ENCODE peak calls at places on chromosomes 1 and 21, in ten cellular contexts. V is MM.1S; X is CD8-positive, alpha-beta T cell; E is brain microvascular endothelial cell; M is esophagus squamous epithelium; N is IMR-90; S is endodermal cell; I is upper lobe of right lung; K is epithelial cell of esophagus; A is ovary. D is an unnamed sample.

GRCh38 chr1:209105769-209106168 is 477.7 kb upstream of the CAMK1G start:
- DNase-seq in X (no peak), K (no peak), M (no peak), E (no peak), N (no peak), I (no peak), S (no peak), A (no peak), V (no peak), D (no peak)

GRCh38 chr1:4303303-4303702 is 351.1 kb upstream of the AJAP1 start:
- DNase-seq in M (no peak), V (no peak), X (no peak), I (peak; percentile 42), E (no peak), K (no peak), A (no peak), N (no peak), S (no peak), D (no peak)

GRCh38 chr1:26789953-26790352 is 2.2 kb downstream of the PIGV start:
- DNase-seq in K (no peak), M (no peak), V (no peak), E (no peak), I (no peak), X (no peak), A (no peak), N (no peak), S (no peak), D (no peak)

GRCh38 chr21:43025636-43026180 is 49.9 kb downstream of the CBS start:
- DNase-seq in E (peak; percentile 59), S (no peak), K (no peak), A (no peak), N (peak; percentile 85), I (peak; percentile 5), V (no peak), X (no peak), M (no peak), D (peak; percentile 43)

GRCh38 chr21:35256468-35256988 is 207.4 kb upstream of the RUNX1 start:
- DNase-seq in K (peak; percentile 95), S (peak; percentile 57), M (no peak), X (no peak), V (no peak), N (peak; percentile 100), I (peak; percentile 87), A (peak; percentile 79), E (peak; percentile 100), D (peak; percentile 97)

GRCh38 chr1:116115476-116115875 is 4.3 kb downstream of the MAB21L3 start:
- DNase-seq in A (no peak), V (no peak), M (no peak), N (peak; percentile 75), E (peak; percentile 83), K (peak; percentile 85), S (no peak), X (no peak), I (no peak), D (peak; percentile 91)

GRCh38 chr1:68379085-68379478 is 70.7 kb downstream of the RPE65 start:
- DNase-seq in N (no peak), X (no peak), K (peak; percentile 42), I (no peak), E (no peak), S (no peak), M (no peak), A (no peak), V (no peak), D (peak; percentile 60)

GRCh38 chr1:65792671-65793358 is at the start of gene PDE4B:
- DNase-seq in K (no peak), E (peak; percentile 3), N (peak; percentile 40), A (no peak), X (no peak), V (no peak), M (no peak), S (peak; percentile 83), I (peak; percentile 70), D (peak; percentile 63)

GRCh38 chr1:160376525-160377131 is 9.8 kb downstream of the NHLH1 start:
- DNase-seq in A (no peak), N (peak; percentile 72), M (no peak), K (peak; percentile 73), X (peak; percentile 53), S (peak; percentile 78), I (no peak), E (peak; percentile 42), V (peak; percentile 51), D (peak; percentile 79)

GRCh38 chr1:244210884-244211558 is 159.9 kb downstream of the ZBTB18 start:
- DNase-seq in E (no peak), N (no peak), I (no peak), K (peak; percentile 12), M (no peak), X (no peak), A (no peak), V (no peak), S (peak; percentile 91), D (no peak)
- TF ChIP-seq CTCF in E (peak; percentile 60), N (no peak), I (peak; percentile 34), K (peak; percentile 50), M (no peak), X (no peak), A (no peak), V (no peak), S (peak; percentile 85), D (no peak)

DNA sequence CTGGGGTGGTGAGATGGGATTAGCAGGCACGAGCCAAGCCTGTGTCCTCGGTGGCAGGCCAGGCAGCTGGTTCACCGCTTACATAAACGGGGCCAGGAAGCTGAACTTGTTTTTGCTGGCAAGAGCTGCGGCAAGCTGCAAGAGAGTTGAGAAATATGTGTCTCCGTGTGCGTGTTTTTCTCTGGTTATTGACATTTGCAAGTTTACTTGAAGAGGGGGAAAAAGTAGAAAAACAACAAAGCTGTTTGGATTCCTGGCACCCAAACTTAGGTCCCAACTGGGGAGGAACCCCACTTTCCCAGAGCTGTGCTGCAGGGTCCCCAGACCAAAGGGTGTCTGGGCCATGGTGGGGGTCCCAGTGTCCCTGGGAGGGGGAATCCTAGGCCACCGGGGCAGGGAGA is 14.5 kb downstream of the IL6R start:
- DNase-seq in M (peak; percentile 33), X (peak; percentile 76), E (peak; percentile 86), I (peak; percentile 90), K (peak; percentile 91), A (peak; percentile 87), N (peak; percentile 95), V (peak; percentile 91), S (peak; percentile 47), D (peak; percentile 94)
- H3K4me3 ChIP-seq in M (peak overlapping the region; percentile 21), X (peak overlapping the region; percentile 39), E (no peak overlapping the region), I (peak overlapping the region; percentile 25), K (peak overlapping the region; percentile 10), A (peak overlapping the region; percentile 15), N (no peak overlapping the region), V (peak overlapping the region; percentile 20), S (no peak overlapping the region), D (no peak overlapping the region)

DNA sequence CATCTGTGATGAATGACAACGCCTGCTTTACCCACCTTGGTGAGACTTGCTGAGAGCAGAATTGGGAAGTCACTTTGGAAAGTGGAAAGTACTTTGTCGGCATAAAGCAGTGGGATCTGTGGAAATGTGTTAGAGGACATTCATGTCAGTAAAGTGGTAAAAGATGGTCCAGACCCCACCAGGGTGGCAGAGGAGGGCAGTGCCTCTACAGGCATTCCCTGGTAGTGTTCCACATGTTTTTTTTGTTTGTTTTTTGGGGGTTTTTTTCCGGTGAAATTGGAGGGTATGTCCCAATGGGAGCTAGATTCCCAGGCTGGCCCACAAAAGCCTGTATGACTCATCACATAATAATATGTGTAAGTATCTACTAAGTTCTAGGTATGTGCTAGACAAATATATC is 80.6 kb downstream of the ELAVL4 start:
- DNase-seq in X (no peak), K (no peak), V (no peak), I (no peak), N (no peak), S (no peak), E (no peak), A (no peak), M (no peak), D (no peak)
- TF ChIP-seq CTCF in X (no peak), K (no peak), V (no peak), I (no peak), N (no peak), S (peak; percentile 50), E (no peak), A (no peak), M (no peak), D (no peak)

DNA sequence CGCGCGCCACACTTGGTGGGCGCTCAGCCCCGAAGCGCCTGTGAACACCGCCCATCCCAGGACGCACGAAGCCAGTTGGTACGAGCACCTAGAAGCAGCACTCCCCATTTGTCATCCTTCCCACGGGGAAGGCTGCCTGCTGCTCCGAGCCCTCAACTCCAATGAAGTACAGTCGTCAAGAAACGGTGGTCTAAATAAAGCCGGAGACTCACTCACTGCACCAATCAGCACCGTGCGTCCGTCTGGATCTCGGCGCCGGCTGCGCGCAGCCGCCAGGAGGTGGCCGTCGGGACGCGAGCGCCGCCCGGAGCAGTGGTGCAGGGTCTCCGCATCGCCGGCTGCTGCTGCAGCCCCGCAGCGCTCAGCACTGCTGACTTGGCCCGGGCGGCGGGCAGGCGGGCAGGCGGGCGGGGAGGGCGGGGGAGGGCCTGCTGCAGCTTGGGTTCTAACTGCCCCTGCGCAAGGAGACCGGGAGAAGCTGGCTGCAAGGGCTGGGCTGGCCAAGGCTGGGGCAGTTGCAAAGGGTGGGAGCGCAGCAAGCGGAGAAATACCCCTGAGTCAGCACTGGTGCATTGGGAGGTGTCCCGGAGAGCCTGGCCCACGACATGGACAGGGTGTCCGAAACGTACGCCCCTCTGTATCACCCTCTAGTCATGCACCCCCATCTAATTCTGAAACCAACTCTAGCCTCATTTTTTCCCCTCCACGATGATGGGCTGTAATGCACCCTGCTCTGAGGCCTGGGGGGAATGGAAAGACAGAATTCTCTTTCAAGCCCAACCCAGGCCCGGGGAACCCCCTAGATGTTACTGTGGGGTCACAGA is 35.8 kb upstream of the H6PD start:
- DNase-seq in E (peak; percentile 63), N (peak; percentile 51), I (no peak), A (no peak), M (no peak), S (peak; percentile 91), V (no peak), K (no peak), X (no peak), D (no peak)
- H3K4me3 ChIP-seq in E (peak overlapping the region; percentile 89), N (peak overlapping the region; percentile 16), I (peak overlapping the region; percentile 29), A (no peak overlapping the region), M (peak overlapping the region; percentile 23), S (no peak overlapping the region), V (no peak overlapping the region), K (no peak overlapping the region), X (no peak overlapping the region), D (peak overlapping the region; percentile 31)

GRCh38 chr1:244052728-244053312 is 1.7 kb downstream of the ZBTB18 start:
- DNase-seq in K (no peak), X (no peak), E (no peak), V (no peak), I (no peak), A (no peak), M (no peak), S (no peak), N (no peak), D (no peak)

GRCh38 chr1:244052011-244052727 is 1.1 kb downstream of the ZBTB18 start:
- DNase-seq in V (no peak), X (no peak), N (peak; percentile 19), E (no peak), I (no peak), M (no peak), K (no peak), S (peak; percentile 53), A (no peak), D (peak; percentile 41)

GRCh38 chr1:244049142-244049968 is 1.7 kb upstream of the ZBTB18 start:
- DNase-seq in M (no peak), N (no peak), V (peak; percentile 37), K (peak; percentile 9), I (peak; percentile 77), X (peak; percentile 75), A (peak; percentile 63), E (no peak), S (peak; percentile 74), D (peak; percentile 37)

GRCh38 chr1:244049969-244050834 is 881 bp upstream of the ZBTB18 start:
- DNase-seq in M (no peak), N (no peak), K (no peak), S (no peak), I (no peak), E (no peak), X (no peak), A (no peak), V (peak; percentile 40), D (peak; percentile 33)

GRCh38 chr1:244050835-244051444 is at the start of gene ZBTB18:
- DNase-seq in E (peak; percentile 62), N (peak; percentile 82), X (no peak), A (no peak), K (no peak), M (no peak), I (no peak), S (peak; percentile 57), V (no peak), D (peak; percentile 36)
- TF ChIP-seq CTCF in E (no peak), N (no peak), X (no peak), A (no peak), K (no peak), M (no peak), I (no peak), S (no peak), V (no peak), D (no peak)

D was measured in foreskin fibroblast.